ENCODE peak calls at places on chromosomes 1 and 21, in nine cellular contexts. Z is activated CD8-positive, alpha-beta memory T cell treated with anti-CD3 and anti-CD28 coated beads, Interleukin-2, amount 50 U/mL, for 4 hours; O is NCI-H2081; X is heart right ventricle; K is kidney tubule cell; G is HFF-Myc; T is heart left ventricle; A is activated CD4-positive, CD25-positive, alpha-beta regulatory T cell treated with anti-CD3 and anti-CD28 coated beads, Interleukin-2, amount 50 U/mL, for 16 hours; E is GM06990. V is an unnamed sample.

GRCh38 chr1:53410100-53410541 is 49.1 kb upstream of the DMRTB1 start:
- DNase-seq in Z (peak), O (no peak), X (no peak), K (no peak), G (no peak), T (no peak), A (no peak), E (peak), V (no peak)

GRCh38 chr21:46149205-46149901 is 6.0 kb downstream of the FTCD start:
- DNase-seq in Z (no peak), O (no peak), X (no peak), K (no peak), G (no peak), T (peak), A (no peak), E (no peak), V (no peak)

GRCh38 chr1:48206371-48206770 is 16.1 kb upstream of the SLC5A9 start:
- DNase-seq in Z (no peak), O (no peak), X (no peak), K (peak), G (no peak), T (no peak), A (no peak), E (no peak), V (no peak)

GRCh38 chr1:33876970-33877680 is 13.2 kb downstream of the HMGB4 start:
- DNase-seq in Z (no peak), O (no peak), X (peak), K (peak), G (peak), T (peak), A (no peak), E (no peak), V (no peak)

GRCh38 chr1:20732071-20732587 is 374 bp downstream of the SH2D5 start:
- DNase-seq in Z (peak), O (peak), X (peak), K (peak), G (no peak), T (peak), A (peak), E (peak), V (peak)

GRCh38 chr1:234509457-234510328 is 30.7 kb upstream of the TARBP1 start:
- DNase-seq in Z (no peak), O (no peak), X (no peak), K (no peak), G (no peak), T (no peak), A (no peak), E (no peak), V (no peak)

GRCh38 chr1:110370827-110371226 is 20.0 kb downstream of the SLC16A4 start:
- DNase-seq in Z (no peak), O (no peak), X (no peak), K (peak), G (no peak), T (no peak), A (no peak), E (no peak), V (no peak)

GRCh38 chr21:29196664-29197052 is 66.2 kb downstream of the MAP3K7CL start:
- DNase-seq in Z (no peak), O (no peak), X (no peak), K (no peak), G (no peak), T (no peak), A (no peak), E (no peak), V (no peak)

GRCh38 chr1:25729774-25730173 is 70.2 kb upstream of the SELENON start:
- DNase-seq in Z (no peak), O (peak), X (no peak), K (no peak), G (no peak), T (no peak), A (no peak), E (no peak), V (no peak)

V was measured in iPS-NIHi11.